ENCODE peak calls at places on chromosomes 7 and 10, in eight cellular contexts. One of them, this sample, is unnamed.

GRCh38 chr10:88731296-88731695 is 25.2 kb downstream of the LIPK start:
- DNase-seq in AG04450: no peak
- DNase-seq in CD8-positive, alpha-beta T cell: no peak
- DNase-seq in A549: no peak
- DNase-seq in IMR-90: no peak
- DNase-seq in GM10248: no peak
- DNase-seq in GM13977: no peak
- DNase-seq in uterus: no peak
- DNase-seq in this sample: no peak

GRCh38 chr10:58856508-58857240 is 319.8 kb upstream of the PHYHIPL start:
- DNase-seq in A549: peak
- DNase-seq in GM13977: no peak
- DNase-seq in IMR-90: peak
- DNase-seq in GM10248: no peak
- DNase-seq in uterus: no peak
- DNase-seq in CD8-positive, alpha-beta T cell: no peak
- DNase-seq in AG04450: peak
- DNase-seq in this sample: no peak

GRCh38 chr7:110399421-110399820 is 691.5 kb upstream of the LRRN3 start:
- DNase-seq in A549: no peak
- DNase-seq in IMR-90: peak
- DNase-seq in uterus: no peak
- DNase-seq in AG04450: no peak
- DNase-seq in CD8-positive, alpha-beta T cell: no peak
- DNase-seq in GM13977: no peak
- DNase-seq in GM10248: no peak
- DNase-seq in this sample: no peak

GRCh38 chr10:46524471-46525176 is 31.8 kb downstream of the GPRIN2 start:
- DNase-seq in AG04450: peak
- DNase-seq in IMR-90: peak
- DNase-seq in uterus: peak
- DNase-seq in GM13977: no peak
- DNase-seq in CD8-positive, alpha-beta T cell: no peak
- DNase-seq in GM10248: no peak
- DNase-seq in A549: peak
- DNase-seq in this sample: no peak

GRCh38 chr10:102975483-102976057 is 57.5 kb downstream of the CNNM2 start:
- DNase-seq in GM13977: no peak
- DNase-seq in AG04450: no peak
- DNase-seq in CD8-positive, alpha-beta T cell: no peak
- DNase-seq in GM10248: no peak
- DNase-seq in A549: no peak
- DNase-seq in IMR-90: no peak
- DNase-seq in uterus: no peak
- DNase-seq in this sample: no peak

GRCh38 chr10:109914966-109915365 is 8.3 kb downstream of the XPNPEP1 start:
- DNase-seq in IMR-90: peak
- DNase-seq in AG04450: peak
- DNase-seq in A549: peak
- DNase-seq in GM13977: peak
- DNase-seq in CD8-positive, alpha-beta T cell: peak
- DNase-seq in GM10248: peak
- DNase-seq in uterus: peak
- DNase-seq in this sample: no peak

GRCh38 chr10:43227911-43228782 is 38.7 kb downstream of the RASGEF1A start:
- DNase-seq in A549: no peak
- DNase-seq in AG04450: no peak
- DNase-seq in GM13977: no peak
- DNase-seq in uterus: peak
- DNase-seq in CD8-positive, alpha-beta T cell: peak
- DNase-seq in GM10248: no peak
- DNase-seq in IMR-90: no peak
- DNase-seq in this sample: no peak

GRCh38 chr7:82444220-82445049 is 858 bp upstream of the CACNA2D1 start:
- DNase-seq in CD8-positive, alpha-beta T cell: no peak
- DNase-seq in A549: peak
- DNase-seq in AG04450: no peak
- DNase-seq in GM10248: peak
- DNase-seq in IMR-90: no peak
- DNase-seq in GM13977: no peak
- DNase-seq in uterus: peak
- DNase-seq in this sample: no peak

GRCh38 chr7:1848013-1848640 is 178.1 kb downstream of the ELFN1 start:
- DNase-seq in A549: no peak
- DNase-seq in uterus: no peak
- DNase-seq in CD8-positive, alpha-beta T cell: no peak
- DNase-seq in GM10248: no peak
- DNase-seq in AG04450: no peak
- DNase-seq in IMR-90: no peak
- DNase-seq in GM13977: no peak
- DNase-seq in this sample: no peak

GRCh38 chr7:67671006-67671405 is 674.4 kb downstream of the TYW1 start:
- DNase-seq in AG04450: no peak
- DNase-seq in A549: no peak
- DNase-seq in CD8-positive, alpha-beta T cell: no peak
- DNase-seq in uterus: no peak
- DNase-seq in IMR-90: no peak
- DNase-seq in GM10248: no peak
- DNase-seq in GM13977: no peak
- DNase-seq in this sample: no peak

GRCh38 chr7:134513169-134513752 is 14.1 kb upstream of the AKR1B10 start:
- DNase-seq in uterus: no peak
- DNase-seq in AG04450: no peak
- DNase-seq in A549: peak
- DNase-seq in IMR-90: peak
- DNase-seq in CD8-positive, alpha-beta T cell: peak
- DNase-seq in GM13977: peak
- DNase-seq in GM10248: peak
- DNase-seq in this sample: peak

GRCh38 chr7:79770053-79770452 is 316.6 kb upstream of the MAGI2 start:
- DNase-seq in AG04450: no peak
- DNase-seq in GM13977: no peak
- DNase-seq in IMR-90: no peak
- DNase-seq in A549: no peak
- DNase-seq in GM10248: no peak
- DNase-seq in uterus: no peak
- DNase-seq in CD8-positive, alpha-beta T cell: no peak
- DNase-seq in this sample: no peak
- TF ChIP-seq CTCF in AG04450: no peak
- TF ChIP-seq CTCF in GM13977: no peak
- TF ChIP-seq CTCF in IMR-90: no peak
- TF ChIP-seq CTCF in A549: no peak
- TF ChIP-seq CTCF in GM10248: no peak
- TF ChIP-seq CTCF in uterus: no peak
- TF ChIP-seq CTCF in CD8-positive, alpha-beta T cell: no peak
- TF ChIP-seq CTCF in this sample: no peak

GRCh38 chr10:70617798-70618568 is 15.4 kb upstream of the PRF1 start:
- DNase-seq in uterus: no peak
- DNase-seq in AG04450: peak
- DNase-seq in CD8-positive, alpha-beta T cell: no peak
- DNase-seq in GM10248: no peak
- DNase-seq in IMR-90: peak
- DNase-seq in GM13977: no peak
- DNase-seq in A549: no peak
- DNase-seq in this sample: no peak

GRCh38 chr10:70621497-70622078 is 19.0 kb upstream of the PRF1 start:
- DNase-seq in IMR-90: no peak
- DNase-seq in GM13977: no peak
- DNase-seq in CD8-positive, alpha-beta T cell: no peak
- DNase-seq in uterus: no peak
- DNase-seq in AG04450: no peak
- DNase-seq in GM10248: no peak
- DNase-seq in A549: no peak
- DNase-seq in this sample: no peak

GRCh38 chr10:70620020-70620289 is 17.4 kb upstream of the PRF1 start:
- DNase-seq in AG04450: no peak
- DNase-seq in GM13977: no peak
- DNase-seq in GM10248: no peak
- DNase-seq in IMR-90: no peak
- DNase-seq in CD8-positive, alpha-beta T cell: no peak
- DNase-seq in A549: no peak
- DNase-seq in uterus: no peak
- DNase-seq in this sample: no peak

GRCh38 chr10:70618663-70619062 is 16.1 kb upstream of the PRF1 start:
- DNase-seq in IMR-90: no peak
- DNase-seq in GM10248: no peak
- DNase-seq in A549: no peak
- DNase-seq in uterus: no peak
- DNase-seq in GM13977: no peak
- DNase-seq in CD8-positive, alpha-beta T cell: no peak
- DNase-seq in AG04450: no peak
- DNase-seq in this sample: no peak

GRCh38 chr10:70619271-70620019 is 16.9 kb upstream of the PRF1 start:
- DNase-seq in CD8-positive, alpha-beta T cell: no peak
- DNase-seq in GM10248: peak
- DNase-seq in GM13977: peak
- DNase-seq in IMR-90: peak
- DNase-seq in AG04450: no peak
- DNase-seq in A549: peak
- DNase-seq in uterus: no peak
- DNase-seq in this sample: no peak
- TF ChIP-seq CTCF in CD8-positive, alpha-beta T cell: no peak
- TF ChIP-seq CTCF in GM10248: no peak
- TF ChIP-seq CTCF in GM13977: peak
- TF ChIP-seq CTCF in IMR-90: peak
- TF ChIP-seq CTCF in AG04450: peak
- TF ChIP-seq CTCF in A549: peak
- TF ChIP-seq CTCF in uterus: no peak
- TF ChIP-seq CTCF in this sample: no peak

GRCh38 chr10:113523071-113523470 is 29.8 kb upstream of the HABP2 start:
- DNase-seq in A549: no peak
- DNase-seq in CD8-positive, alpha-beta T cell: no peak
- DNase-seq in GM13977: no peak
- DNase-seq in AG04450: no peak
- DNase-seq in uterus: no peak
- DNase-seq in IMR-90: no peak
- DNase-seq in GM10248: no peak
- DNase-seq in this sample: no peak

GRCh38 chr10:113523628-113524027 is 29.2 kb upstream of the HABP2 start:
- DNase-seq in A549: no peak
- DNase-seq in GM13977: no peak
- DNase-seq in uterus: no peak
- DNase-seq in IMR-90: no peak
- DNase-seq in GM10248: no peak
- DNase-seq in AG04450: no peak
- DNase-seq in CD8-positive, alpha-beta T cell: no peak
- DNase-seq in this sample: no peak

GRCh38 chr10:113525713-113526112 is 27.1 kb upstream of the HABP2 start:
- DNase-seq in A549: no peak
- DNase-seq in IMR-90: no peak
- DNase-seq in GM10248: no peak
- DNase-seq in AG04450: no peak
- DNase-seq in GM13977: no peak
- DNase-seq in uterus: no peak
- DNase-seq in CD8-positive, alpha-beta T cell: no peak
- DNase-seq in this sample: no peak

GRCh38 chr10:113524539-113525490 is 28.0 kb upstream of the HABP2 start:
- DNase-seq in IMR-90: no peak
- DNase-seq in GM10248: no peak
- DNase-seq in A549: no peak
- DNase-seq in AG04450: no peak
- DNase-seq in GM13977: no peak
- DNase-seq in uterus: no peak
- DNase-seq in CD8-positive, alpha-beta T cell: no peak
- DNase-seq in this sample: no peak

DNA sequence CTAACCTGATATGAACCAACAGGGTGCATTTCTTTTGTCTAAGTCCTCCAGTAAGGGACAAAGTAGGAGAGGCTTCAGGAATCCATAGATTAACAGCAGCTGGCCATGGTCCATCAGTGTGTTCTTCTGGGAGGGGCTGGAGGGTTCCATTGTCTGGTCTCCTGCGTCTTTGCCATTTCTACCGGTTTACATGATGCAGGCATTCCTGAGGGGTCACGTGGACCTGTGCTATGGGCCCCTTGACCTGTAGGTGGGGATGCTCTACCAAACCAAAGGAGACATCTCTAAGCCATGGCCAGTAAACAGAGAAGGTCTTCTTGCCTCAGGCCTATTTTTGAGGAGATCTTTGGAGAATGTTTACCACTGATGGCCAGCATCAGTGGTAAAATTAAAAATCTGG is 28.7 kb upstream of the HABP2 start:
- DNase-seq in CD8-positive, alpha-beta T cell: no peak
- DNase-seq in AG04450: no peak
- DNase-seq in uterus: no peak
- DNase-seq in GM10248: no peak
- DNase-seq in IMR-90: no peak
- DNase-seq in GM13977: no peak
- DNase-seq in A549: peak
- DNase-seq in this sample: no peak
- TF ChIP-seq CTCF in CD8-positive, alpha-beta T cell: no peak
- TF ChIP-seq CTCF in AG04450: no peak
- TF ChIP-seq CTCF in uterus: no peak
- TF ChIP-seq CTCF in GM10248: no peak
- TF ChIP-seq CTCF in IMR-90: no peak
- TF ChIP-seq CTCF in GM13977: no peak
- TF ChIP-seq CTCF in A549: no peak
- TF ChIP-seq CTCF in this sample: no peak

GRCh38 chr10:22243321-22243720 is 25.5 kb upstream of the EBLN1 start:
- DNase-seq in AG04450: no peak
- DNase-seq in IMR-90: no peak
- DNase-seq in CD8-positive, alpha-beta T cell: no peak
- DNase-seq in A549: no peak
- DNase-seq in GM10248: no peak
- DNase-seq in GM13977: no peak
- DNase-seq in uterus: no peak
- DNase-seq in this sample: no peak

GRCh38 chr10:22244855-22245254 is 27.0 kb upstream of the EBLN1 start:
- DNase-seq in AG04450: no peak
- DNase-seq in GM13977: no peak
- DNase-seq in uterus: no peak
- DNase-seq in IMR-90: no peak
- DNase-seq in CD8-positive, alpha-beta T cell: no peak
- DNase-seq in GM10248: no peak
- DNase-seq in A549: no peak
- DNase-seq in this sample: no peak

GRCh38 chr10:22245567-22245966 is 27.8 kb upstream of the EBLN1 start:
- DNase-seq in GM10248: no peak
- DNase-seq in AG04450: no peak
- DNase-seq in GM13977: no peak
- DNase-seq in IMR-90: no peak
- DNase-seq in A549: peak
- DNase-seq in uterus: no peak
- DNase-seq in CD8-positive, alpha-beta T cell: no peak
- DNase-seq in this sample: no peak

GRCh38 chr10:22246680-22247391 is 29.0 kb upstream of the EBLN1 start:
- DNase-seq in IMR-90: peak
- DNase-seq in CD8-positive, alpha-beta T cell: peak
- DNase-seq in GM10248: no peak
- DNase-seq in uterus: no peak
- DNase-seq in A549: peak
- DNase-seq in GM13977: no peak
- DNase-seq in AG04450: no peak
- DNase-seq in this sample: no peak

DNA sequence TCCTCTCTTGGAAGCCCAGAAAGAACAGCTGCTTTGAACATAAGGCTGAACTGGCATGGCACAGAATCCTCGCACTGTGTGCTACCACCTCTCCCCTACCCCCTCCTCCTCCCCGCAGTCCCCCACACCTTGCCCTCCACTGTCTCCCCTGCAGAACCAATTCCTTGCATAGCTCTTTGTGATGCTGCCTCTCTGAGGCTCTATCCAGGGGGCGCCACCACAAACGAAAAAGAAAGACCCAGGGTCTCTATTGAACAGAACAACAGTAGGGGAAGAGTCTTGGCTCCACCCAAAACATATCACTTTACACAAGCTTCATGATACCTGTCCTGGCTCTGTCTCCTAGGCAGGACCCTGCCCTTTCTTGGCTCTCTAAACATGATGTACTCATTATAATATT is 26.2 kb upstream of the EBLN1 start:
- DNase-seq in AG04450: no peak
- DNase-seq in A549: no peak
- DNase-seq in uterus: no peak
- DNase-seq in CD8-positive, alpha-beta T cell: peak
- DNase-seq in GM10248: no peak
- DNase-seq in GM13977: no peak
- DNase-seq in IMR-90: no peak
- DNase-seq in this sample: no peak
- TF ChIP-seq CTCF in AG04450: no peak
- TF ChIP-seq CTCF in A549: peak
- TF ChIP-seq CTCF in uterus: no peak
- TF ChIP-seq CTCF in CD8-positive, alpha-beta T cell: no peak
- TF ChIP-seq CTCF in GM10248: peak
- TF ChIP-seq CTCF in GM13977: peak
- TF ChIP-seq CTCF in IMR-90: no peak
- TF ChIP-seq CTCF in this sample: peak

This sample was measured in GM20000.